ENCODE peak calls at places on chromosomes 4 and X, in four cellular contexts. One of them, this sample, is unnamed.

GRCh38 chr4:71338846-71339593 is at the start of gene SLC4A4:
- DNase-seq in upper lobe of left lung: no peak
- DNase-seq in IMR-90: peak; percentile 91
- DNase-seq in Peyer's patch: no peak
- DNase-seq in this sample: no peak

GRCh38 chr4:100894339-100894870 is 376.6 kb upstream of the EMCN start:
- DNase-seq in upper lobe of left lung: no peak
- DNase-seq in IMR-90: no peak
- DNase-seq in Peyer's patch: no peak
- DNase-seq in this sample: no peak

GRCh38 chrX:71532078-71532752 is 689 bp upstream of the OGT start:
- DNase-seq in upper lobe of left lung: no peak
- DNase-seq in IMR-90: peak; percentile 66
- DNase-seq in Peyer's patch: peak; percentile 76
- DNase-seq in this sample: no peak

GRCh38 chr4:107978716-107979451 is 10.8 kb upstream of the HADH start:
- DNase-seq in upper lobe of left lung: no peak
- DNase-seq in IMR-90: no peak
- DNase-seq in Peyer's patch: no peak
- DNase-seq in this sample: no peak

GRCh38 chrX:72536542-72536941 is 36.1 kb downstream of the HDAC8 start:
- DNase-seq in upper lobe of left lung: no peak
- DNase-seq in IMR-90: no peak
- DNase-seq in Peyer's patch: no peak
- DNase-seq in this sample: no peak

GRCh38 chr4:84492290-84492689 is 6.8 kb downstream of the NKX6-1 start:
- DNase-seq in upper lobe of left lung: no peak
- DNase-seq in IMR-90: no peak
- DNase-seq in Peyer's patch: no peak
- DNase-seq in this sample: no peak

GRCh38 chr4:8015512-8015911 is 75.9 kb upstream of the AFAP1 start:
- DNase-seq in upper lobe of left lung: no peak
- DNase-seq in IMR-90: peak; percentile 10
- DNase-seq in Peyer's patch: no peak
- DNase-seq in this sample: no peak

GRCh38 chr4:3671571-3672464 is 94.4 kb upstream of the ADRA2C start:
- DNase-seq in upper lobe of left lung: no peak
- DNase-seq in IMR-90: peak; percentile 41
- DNase-seq in Peyer's patch: no peak
- DNase-seq in this sample: no peak

DNA sequence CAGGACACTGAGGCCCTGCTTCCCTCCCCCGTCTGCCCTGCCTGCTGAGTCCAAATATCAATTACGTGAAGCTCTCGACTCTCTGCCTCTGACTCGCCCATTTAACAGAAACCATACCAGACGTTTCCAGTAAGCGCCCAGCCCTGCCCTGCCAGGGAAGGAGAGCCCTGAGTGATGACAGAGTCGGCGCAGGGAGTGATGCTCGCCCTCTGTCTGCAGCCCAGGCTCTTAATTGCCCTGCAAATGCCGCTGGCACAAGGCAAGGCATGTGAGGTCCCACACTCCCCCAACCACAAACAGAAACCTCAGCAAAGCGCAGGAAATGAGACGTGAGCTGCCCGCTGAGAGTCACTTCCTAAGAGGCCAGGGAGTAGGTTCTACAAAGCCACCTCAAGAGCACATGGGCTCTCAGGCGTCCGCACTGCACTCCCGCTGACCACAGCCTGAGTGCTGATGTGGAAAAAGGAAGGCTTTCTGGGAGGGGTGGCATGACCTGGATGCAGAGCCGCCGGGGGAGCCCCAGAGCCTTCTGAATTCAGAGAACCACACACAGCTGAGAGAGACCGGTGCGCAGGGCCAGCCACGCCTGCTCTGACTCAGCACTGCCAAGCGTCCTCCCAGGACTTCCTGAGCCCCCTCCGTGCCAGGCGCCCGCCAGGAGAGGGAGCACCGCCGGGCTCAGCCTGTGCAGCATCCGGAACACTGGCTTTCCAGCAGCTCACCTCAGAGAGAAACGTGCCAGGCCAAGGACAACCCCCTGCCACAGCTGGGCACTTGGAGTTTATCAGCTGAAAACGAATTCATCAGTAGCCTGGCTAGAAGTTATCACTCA is 5.3 kb downstream of the ZFYVE28 start:
- DNase-seq in upper lobe of left lung: peak; percentile 92
- DNase-seq in IMR-90: peak; percentile 85
- DNase-seq in Peyer's patch: peak; percentile 93
- DNase-seq in this sample: peak; percentile 90
- TF ChIP-seq POLR2A in upper lobe of left lung: peak; percentile 38
- TF ChIP-seq POLR2A in IMR-90: no peak
- TF ChIP-seq POLR2A in Peyer's patch: peak; percentile 39
- TF ChIP-seq POLR2A in this sample: no peak

GRCh38 chr4:6576512-6576911 is 1.5 kb downstream of the MAN2B2 start:
- DNase-seq in upper lobe of left lung: no peak
- DNase-seq in IMR-90: no peak
- DNase-seq in Peyer's patch: no peak
- DNase-seq in this sample: no peak

GRCh38 chr4:6573986-6574746 is 823 bp upstream of the MAN2B2 start:
- DNase-seq in upper lobe of left lung: no peak
- DNase-seq in IMR-90: no peak
- DNase-seq in Peyer's patch: no peak
- DNase-seq in this sample: no peak

GRCh38 chr4:6575503-6576240 is 683 bp downstream of the MAN2B2 start:
- DNase-seq in upper lobe of left lung: no peak
- DNase-seq in IMR-90: no peak
- DNase-seq in Peyer's patch: no peak
- DNase-seq in this sample: no peak

GRCh38 chr4:6573551-6573950 is 1.4 kb upstream of the MAN2B2 start:
- DNase-seq in upper lobe of left lung: no peak
- DNase-seq in IMR-90: no peak
- DNase-seq in Peyer's patch: no peak
- DNase-seq in this sample: no peak

DNA sequence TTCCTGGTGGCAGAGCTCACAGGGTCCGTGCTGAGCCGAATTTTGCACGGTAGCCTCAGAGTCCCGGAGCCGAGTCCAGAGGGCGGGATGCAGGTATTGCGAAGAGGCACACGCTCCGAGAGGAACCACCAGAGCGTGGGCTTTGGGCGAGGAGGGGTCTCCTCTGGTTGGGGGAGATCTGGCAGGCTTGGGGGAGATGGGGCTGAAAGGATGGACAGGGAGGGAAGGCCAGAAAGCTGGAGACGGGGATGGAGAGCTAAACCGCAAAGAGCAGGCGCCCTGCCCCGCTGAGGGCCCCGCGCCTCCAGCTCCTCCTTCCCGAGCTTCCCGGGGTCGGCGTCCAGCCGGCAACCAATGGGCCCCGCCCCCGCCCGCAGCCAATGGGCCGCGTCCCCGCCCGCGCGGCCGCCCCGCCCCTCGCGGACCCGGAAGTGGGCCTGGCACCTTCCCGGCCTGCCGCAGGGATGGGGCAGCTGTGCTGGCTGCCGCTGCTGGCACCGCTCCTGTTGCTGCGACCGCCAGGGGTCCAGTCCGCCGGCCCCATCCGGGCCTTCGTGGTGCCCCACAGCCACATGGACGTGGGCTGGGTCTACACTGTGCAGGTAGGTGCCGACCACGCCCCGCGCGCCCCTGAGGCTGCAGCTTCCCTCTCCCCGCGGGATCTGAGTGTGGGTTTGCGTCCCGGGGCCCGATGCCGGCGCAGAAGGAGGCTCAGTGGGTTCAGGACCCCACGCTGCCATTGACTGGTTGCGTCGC is at the start of gene MAN2B2:
- DNase-seq in upper lobe of left lung: peak; percentile 91
- DNase-seq in IMR-90: peak; percentile 63
- DNase-seq in Peyer's patch: peak; percentile 95
- DNase-seq in this sample: peak; percentile 89
- TF ChIP-seq POLR2A in upper lobe of left lung: peak; percentile 80
- TF ChIP-seq POLR2A in IMR-90: peak; percentile 62
- TF ChIP-seq POLR2A in Peyer's patch: peak; percentile 68
- TF ChIP-seq POLR2A in this sample: peak; percentile 85

DNA sequence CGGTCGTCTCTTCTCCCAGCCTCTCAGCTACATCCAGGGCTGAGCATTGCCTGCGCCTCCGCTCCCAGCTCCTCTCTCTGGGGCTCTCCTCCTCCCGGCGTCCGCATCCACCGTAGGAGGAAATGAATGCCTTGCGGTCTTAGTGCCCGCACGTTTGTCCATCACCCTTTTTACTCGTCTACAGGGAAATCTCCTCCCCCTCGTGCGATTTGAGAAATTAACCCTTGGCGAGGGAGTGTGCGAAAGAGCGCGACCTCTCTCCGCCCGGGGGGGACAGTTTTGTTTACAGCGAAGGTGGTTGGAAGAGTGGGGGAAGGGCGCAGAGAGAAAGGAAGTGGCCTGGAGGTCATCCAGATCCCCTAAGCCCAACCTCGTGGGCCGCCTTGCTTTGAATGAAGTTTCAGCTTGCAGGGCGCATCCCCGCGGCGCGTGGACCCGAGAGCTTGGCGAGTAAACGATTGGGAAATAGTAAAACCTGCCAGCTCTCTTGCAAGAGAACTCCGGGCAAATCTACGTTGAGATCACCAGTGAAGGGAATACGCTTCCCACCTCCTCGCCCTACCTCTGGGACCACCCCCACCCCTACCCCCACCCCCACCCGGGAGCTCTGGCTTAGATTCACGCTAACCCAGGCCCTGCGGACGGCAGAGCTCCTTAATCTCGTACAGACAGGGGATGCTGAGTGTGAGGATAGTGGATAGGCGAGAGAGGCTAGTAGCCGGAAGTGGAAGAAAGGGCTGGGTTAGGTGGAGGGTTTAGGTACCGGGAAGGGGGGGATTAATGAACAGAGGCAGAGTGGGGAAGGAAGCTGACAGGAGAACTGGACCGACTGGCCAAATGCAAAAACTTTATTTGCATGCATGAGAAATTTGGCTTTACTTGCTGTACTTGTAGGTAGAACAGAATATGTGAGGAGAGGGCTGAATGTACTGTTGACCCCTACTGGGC is at the start of gene ELOVL6:
- DNase-seq in upper lobe of left lung: peak; percentile 58
- DNase-seq in IMR-90: peak; percentile 72
- DNase-seq in Peyer's patch: peak; percentile 76
- DNase-seq in this sample: peak; percentile 47
- TF ChIP-seq POLR2A in upper lobe of left lung: no peak
- TF ChIP-seq POLR2A in IMR-90: peak; percentile 44
- TF ChIP-seq POLR2A in Peyer's patch: no peak
- TF ChIP-seq POLR2A in this sample: peak; percentile 9

DNA sequence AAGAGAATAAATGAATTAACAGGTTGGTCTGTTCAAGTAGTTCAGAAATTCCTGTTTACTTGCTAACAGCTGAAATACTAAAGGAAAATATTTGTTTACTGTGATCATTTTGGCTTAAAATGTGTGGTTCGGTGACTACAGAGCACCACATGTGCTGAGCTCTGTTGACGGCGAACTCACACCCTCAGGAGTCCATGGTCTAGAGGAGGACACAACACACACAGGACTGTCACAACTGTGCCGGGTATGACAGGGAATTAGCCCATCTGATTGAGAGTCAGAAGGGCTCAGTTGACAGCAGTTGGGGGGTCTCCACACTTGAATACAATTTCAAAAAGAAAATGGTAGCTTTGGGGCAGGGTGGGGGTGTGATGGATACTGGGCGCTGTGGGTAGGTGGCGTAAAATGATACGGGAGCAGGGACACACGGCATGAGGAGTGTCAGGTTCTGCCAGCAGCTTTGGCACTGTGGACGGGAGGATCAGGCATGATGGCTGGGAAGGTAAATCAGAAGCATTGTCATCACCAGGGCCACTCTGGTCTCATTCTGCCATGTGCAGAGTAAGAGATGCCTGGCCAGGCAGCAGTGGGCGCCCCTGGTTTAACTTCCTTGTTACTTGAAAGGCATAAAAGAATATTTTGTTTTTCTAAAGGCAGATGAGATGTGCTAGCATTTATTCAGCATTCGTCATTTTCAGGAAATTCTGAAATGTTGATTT is 33.3 kb downstream of the CLDN22 start:
- DNase-seq in upper lobe of left lung: no peak
- DNase-seq in IMR-90: no peak
- DNase-seq in Peyer's patch: no peak
- DNase-seq in this sample: no peak
- TF ChIP-seq POLR2A in upper lobe of left lung: no peak
- TF ChIP-seq POLR2A in IMR-90: no peak
- TF ChIP-seq POLR2A in Peyer's patch: no peak
- TF ChIP-seq POLR2A in this sample: no peak

DNA sequence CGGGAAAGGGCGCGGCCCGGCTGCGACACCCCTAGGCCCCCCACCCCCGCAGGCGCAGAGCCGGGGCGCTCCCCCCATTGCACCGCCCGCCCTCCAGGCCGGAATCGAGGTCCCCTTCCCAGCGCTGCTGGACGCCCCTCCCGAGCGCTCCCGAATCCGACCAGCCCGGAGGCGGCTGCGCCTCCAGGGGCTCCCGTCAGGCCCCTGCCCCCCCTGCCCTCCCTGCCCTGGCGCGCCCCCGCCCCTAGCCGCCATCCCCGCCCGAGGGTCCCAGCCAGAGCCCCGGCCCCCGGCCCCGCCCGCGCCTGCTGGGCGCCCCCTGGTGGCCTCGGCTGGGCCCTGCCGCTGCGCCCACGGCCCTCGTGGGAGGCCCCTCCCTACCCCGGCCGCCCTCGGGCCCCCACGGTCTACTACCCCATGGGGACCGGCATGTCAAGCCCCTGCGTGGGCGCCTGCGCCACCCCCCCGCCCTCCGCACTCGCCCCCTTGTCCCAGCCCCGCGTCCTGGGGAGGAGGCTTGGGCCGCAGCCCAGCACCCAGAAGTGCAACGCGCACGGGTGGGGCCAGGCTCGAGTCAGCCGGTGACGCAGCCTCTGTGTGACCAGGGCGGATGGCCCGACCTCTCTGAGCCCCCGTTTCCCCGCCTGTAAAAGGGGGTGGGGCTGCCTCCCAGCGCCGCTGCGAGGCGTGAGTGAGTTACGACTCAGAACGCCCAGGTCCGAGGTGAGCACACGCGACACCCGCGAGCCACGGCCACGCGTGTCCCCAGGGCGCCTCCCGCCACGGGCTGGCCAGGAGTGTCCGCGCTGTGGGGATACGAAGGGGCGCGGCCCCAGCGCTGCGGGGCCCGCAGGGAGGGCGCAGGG is 104.9 kb downstream of the FAM53A start:
- DNase-seq in upper lobe of left lung: peak; percentile 88
- DNase-seq in IMR-90: peak; percentile 28
- DNase-seq in Peyer's patch: peak; percentile 90
- DNase-seq in this sample: peak; percentile 88
- TF ChIP-seq POLR2A in upper lobe of left lung: peak; percentile 66
- TF ChIP-seq POLR2A in IMR-90: no peak
- TF ChIP-seq POLR2A in Peyer's patch: no peak
- TF ChIP-seq POLR2A in this sample: peak; percentile 57

This sample was measured in H54.